ENCODE peak calls at places on chromosomes 16 and 17, in four cellular contexts. One of them, this sample, is unnamed.

GRCh38 chr17:81190591-81190990 is 24.6 kb upstream of the AATK start:
- DNase-seq in effector memory CD4-positive, alpha-beta T cell: no peak
- DNase-seq in A549: no peak
- DNase-seq in right cardiac atrium: peak
- DNase-seq in this sample: no peak

GRCh38 chr16:89924298-89924924 is 1.3 kb downstream of the TUBB3 start:
- DNase-seq in effector memory CD4-positive, alpha-beta T cell: no peak
- DNase-seq in A549: no peak
- DNase-seq in right cardiac atrium: no peak
- DNase-seq in this sample: peak

GRCh38 chr16:4306439-4307214 is 9.2 kb upstream of the GLIS2 start:
- DNase-seq in effector memory CD4-positive, alpha-beta T cell: peak
- DNase-seq in A549: no peak
- DNase-seq in right cardiac atrium: no peak
- DNase-seq in this sample: no peak

GRCh38 chr17:61478790-61479492 is 26.7 kb downstream of the TBX4 start:
- DNase-seq in effector memory CD4-positive, alpha-beta T cell: no peak
- DNase-seq in A549: no peak
- DNase-seq in right cardiac atrium: no peak
- DNase-seq in this sample: no peak

GRCh38 chr17:29590261-29590978 is 972 bp upstream of the GIT1 start:
- DNase-seq in effector memory CD4-positive, alpha-beta T cell: no peak
- DNase-seq in A549: peak
- DNase-seq in right cardiac atrium: no peak
- DNase-seq in this sample: peak

GRCh38 chr17:17750881-17751280 is 69.6 kb downstream of the RAI1 start:
- DNase-seq in effector memory CD4-positive, alpha-beta T cell: peak
- DNase-seq in A549: no peak
- DNase-seq in right cardiac atrium: no peak
- DNase-seq in this sample: peak

GRCh38 chr16:2874032-2874431 is 9.0 kb upstream of the FLYWCH2 start:
- DNase-seq in effector memory CD4-positive, alpha-beta T cell: no peak
- DNase-seq in A549: no peak
- DNase-seq in right cardiac atrium: no peak
- DNase-seq in this sample: no peak

GRCh38 chr16:76676356-76676755 is 399.2 kb downstream of the CNTNAP4 start:
- DNase-seq in effector memory CD4-positive, alpha-beta T cell: no peak
- DNase-seq in A549: no peak
- DNase-seq in right cardiac atrium: no peak
- DNase-seq in this sample: no peak

GRCh38 chr16:89506791-89507191 is 1.4 kb upstream of the SPG7 start:
- DNase-seq in effector memory CD4-positive, alpha-beta T cell: no peak
- DNase-seq in A549: no peak
- DNase-seq in right cardiac atrium: no peak
- DNase-seq in this sample: no peak

GRCh38 chr16:56558024-56558747 is 6.7 kb upstream of the MT4 start:
- DNase-seq in effector memory CD4-positive, alpha-beta T cell: no peak
- DNase-seq in A549: peak
- DNase-seq in right cardiac atrium: no peak
- DNase-seq in this sample: peak

GRCh38 chr16:56257260-56257659 is 66.0 kb downstream of the GNAO1 start:
- DNase-seq in effector memory CD4-positive, alpha-beta T cell: no peak
- DNase-seq in A549: no peak
- DNase-seq in right cardiac atrium: peak
- DNase-seq in this sample: no peak

GRCh38 chr17:17091856-17092756 is 49.8 kb downstream of the MPRIP start:
- DNase-seq in effector memory CD4-positive, alpha-beta T cell: no peak
- DNase-seq in A549: no peak
- DNase-seq in right cardiac atrium: no peak
- DNase-seq in this sample: no peak

GRCh38 chr17:82350182-82351030 is 8.6 kb upstream of the TEX19 start:
- DNase-seq in effector memory CD4-positive, alpha-beta T cell: no peak
- DNase-seq in A549: no peak
- DNase-seq in right cardiac atrium: no peak
- DNase-seq in this sample: peak

GRCh38 chr16:4140652-4141051 is 24.4 kb upstream of the ADCY9 start:
- DNase-seq in effector memory CD4-positive, alpha-beta T cell: no peak
- DNase-seq in A549: no peak
- DNase-seq in right cardiac atrium: no peak
- DNase-seq in this sample: peak

GRCh38 chr16:59090501-59090900 is 356.4 kb upstream of the GOT2 start:
- DNase-seq in effector memory CD4-positive, alpha-beta T cell: no peak
- DNase-seq in A549: no peak
- DNase-seq in right cardiac atrium: no peak
- DNase-seq in this sample: no peak

GRCh38 chr17:40176409-40177110 is 710 bp upstream of the RAPGEFL1 start:
- DNase-seq in effector memory CD4-positive, alpha-beta T cell: no peak
- DNase-seq in A549: no peak
- DNase-seq in right cardiac atrium: no peak
- DNase-seq in this sample: no peak

GRCh38 chr16:61909074-61909473 is 127.2 kb downstream of the CDH8 start:
- DNase-seq in effector memory CD4-positive, alpha-beta T cell: no peak
- DNase-seq in A549: no peak
- DNase-seq in right cardiac atrium: no peak
- DNase-seq in this sample: no peak
- H3K27ac ChIP-seq in effector memory CD4-positive, alpha-beta T cell: no peak
- H3K27ac ChIP-seq in A549: no peak
- H3K27ac ChIP-seq in right cardiac atrium: no peak
- H3K27ac ChIP-seq in this sample: no peak

DNA sequence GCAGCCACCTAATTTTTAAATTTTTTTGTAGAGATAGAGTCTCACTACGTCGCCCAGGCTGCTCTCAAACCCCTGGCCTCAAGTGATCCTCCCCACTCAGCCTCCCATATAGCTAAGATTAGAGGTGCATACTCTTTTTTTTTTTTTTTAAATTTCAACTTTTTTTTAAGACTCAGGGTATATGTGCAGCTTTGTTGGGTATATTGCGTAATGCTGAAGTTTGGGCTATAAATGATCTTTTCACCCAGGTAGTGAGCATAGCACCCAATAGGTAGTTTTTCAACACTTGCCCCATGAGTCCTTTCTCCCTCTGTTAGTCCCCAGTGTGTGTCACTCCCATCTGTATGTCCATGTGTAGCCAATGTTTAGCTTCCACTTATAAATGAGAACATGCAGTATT is 110.1 kb upstream of the ZKSCAN2 start:
- DNase-seq in effector memory CD4-positive, alpha-beta T cell: no peak
- DNase-seq in A549: no peak
- DNase-seq in right cardiac atrium: no peak
- DNase-seq in this sample: no peak
- H3K27ac ChIP-seq in effector memory CD4-positive, alpha-beta T cell: no peak
- H3K27ac ChIP-seq in A549: no peak
- H3K27ac ChIP-seq in right cardiac atrium: no peak
- H3K27ac ChIP-seq in this sample: no peak

GRCh38 chr16:15607700-15608396 is 35.1 kb downstream of the MARF1 start:
- DNase-seq in effector memory CD4-positive, alpha-beta T cell: no peak
- DNase-seq in A549: no peak
- DNase-seq in right cardiac atrium: peak
- DNase-seq in this sample: no peak
- H3K27ac ChIP-seq in effector memory CD4-positive, alpha-beta T cell: no peak
- H3K27ac ChIP-seq in A549: no peak
- H3K27ac ChIP-seq in right cardiac atrium: peak
- H3K27ac ChIP-seq in this sample: peak

GRCh38 chr16:74667215-74667765 is 613 bp upstream of the RFWD3 start:
- DNase-seq in effector memory CD4-positive, alpha-beta T cell: peak
- DNase-seq in A549: no peak
- DNase-seq in right cardiac atrium: peak
- DNase-seq in this sample: peak

GRCh38 chr16:74661064-74661463 is 5.6 kb downstream of the RFWD3 start:
- DNase-seq in effector memory CD4-positive, alpha-beta T cell: no peak
- DNase-seq in A549: no peak
- DNase-seq in right cardiac atrium: no peak
- DNase-seq in this sample: no peak

GRCh38 chr16:74666010-74666421 is 661 bp downstream of the RFWD3 start:
- DNase-seq in effector memory CD4-positive, alpha-beta T cell: no peak
- DNase-seq in A549: no peak
- DNase-seq in right cardiac atrium: no peak
- DNase-seq in this sample: no peak

DNA sequence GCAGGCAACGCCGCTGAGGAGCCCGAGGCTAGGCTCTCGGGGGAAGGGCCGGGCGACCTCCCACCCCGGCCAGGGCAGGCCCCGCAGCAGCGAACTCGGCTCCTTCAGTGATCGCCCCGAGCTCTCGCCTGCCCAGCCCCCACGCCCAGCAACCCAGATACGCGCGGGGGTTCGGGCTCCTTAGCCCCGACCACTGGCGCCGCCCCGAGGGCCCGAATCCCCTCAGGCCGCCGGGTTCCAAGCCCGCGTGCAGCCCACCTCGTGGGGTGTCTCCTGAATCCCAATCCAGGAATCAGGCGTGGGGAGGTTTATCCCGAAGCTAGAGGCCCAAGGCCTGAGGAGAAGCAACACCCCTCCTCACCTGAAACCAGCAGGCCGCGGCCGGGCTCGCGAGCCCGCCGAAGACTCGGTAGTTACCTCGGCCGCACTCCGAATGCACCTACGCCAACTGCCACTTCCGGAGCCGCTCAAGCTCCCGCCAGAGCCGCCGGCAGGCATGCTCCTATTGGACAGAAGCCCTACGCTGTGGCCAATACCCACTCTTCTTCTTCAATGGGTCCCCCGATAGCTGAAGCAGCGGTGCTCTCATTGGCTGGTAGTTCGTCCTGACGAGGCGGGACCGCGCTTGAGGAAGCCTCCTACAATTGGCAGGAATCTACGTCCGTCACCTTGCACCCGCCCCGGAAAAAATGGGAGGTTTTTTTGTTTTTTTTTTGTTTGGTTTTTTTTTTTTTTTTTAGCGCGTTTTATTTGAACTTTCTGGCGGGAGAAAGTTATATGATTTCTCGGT is at the start of gene RFWD3:
- DNase-seq in effector memory CD4-positive, alpha-beta T cell: peak
- DNase-seq in A549: peak
- DNase-seq in right cardiac atrium: peak
- DNase-seq in this sample: peak
- H3K27ac ChIP-seq in effector memory CD4-positive, alpha-beta T cell: peak
- H3K27ac ChIP-seq in A549: peak
- H3K27ac ChIP-seq in right cardiac atrium: peak
- H3K27ac ChIP-seq in this sample: peak

GRCh38 chr17:72588961-72589360 is 468.1 kb downstream of the SOX9 start:
- DNase-seq in effector memory CD4-positive, alpha-beta T cell: no peak
- DNase-seq in A549: peak
- DNase-seq in right cardiac atrium: no peak
- DNase-seq in this sample: peak
- H3K27ac ChIP-seq in effector memory CD4-positive, alpha-beta T cell: no peak
- H3K27ac ChIP-seq in A549: peak
- H3K27ac ChIP-seq in right cardiac atrium: no peak
- H3K27ac ChIP-seq in this sample: no peak

DNA sequence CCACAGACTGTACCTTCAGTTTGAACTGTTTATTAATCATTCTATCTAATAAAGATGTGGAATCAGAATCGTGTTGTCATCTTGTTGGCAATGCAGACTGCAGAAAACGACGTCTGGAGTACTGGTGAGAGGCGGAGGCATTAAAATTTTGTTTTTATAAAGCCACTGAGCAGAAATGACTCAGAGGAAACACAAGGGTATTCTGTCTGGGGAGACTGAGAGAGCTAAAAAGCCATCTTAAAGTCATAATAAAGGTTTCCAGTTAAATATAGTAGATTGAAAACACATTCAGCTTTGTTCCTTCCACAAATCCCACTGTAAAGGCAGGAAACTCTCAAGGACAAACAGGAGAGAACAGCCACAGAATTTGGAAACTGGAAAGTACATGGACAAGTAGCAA is 74.2 kb downstream of the CPPED1 start:
- DNase-seq in effector memory CD4-positive, alpha-beta T cell: no peak
- DNase-seq in A549: no peak
- DNase-seq in right cardiac atrium: no peak
- DNase-seq in this sample: peak
- H3K27ac ChIP-seq in effector memory CD4-positive, alpha-beta T cell: no peak
- H3K27ac ChIP-seq in A549: no peak
- H3K27ac ChIP-seq in right cardiac atrium: no peak
- H3K27ac ChIP-seq in this sample: peak

GRCh38 chr17:75228847-75229246 is 23.4 kb downstream of the NUP85 start:
- DNase-seq in effector memory CD4-positive, alpha-beta T cell: no peak
- DNase-seq in A549: no peak
- DNase-seq in right cardiac atrium: no peak
- DNase-seq in this sample: no peak
- H3K27ac ChIP-seq in effector memory CD4-positive, alpha-beta T cell: no peak
- H3K27ac ChIP-seq in A549: no peak
- H3K27ac ChIP-seq in right cardiac atrium: peak
- H3K27ac ChIP-seq in this sample: no peak

DNA sequence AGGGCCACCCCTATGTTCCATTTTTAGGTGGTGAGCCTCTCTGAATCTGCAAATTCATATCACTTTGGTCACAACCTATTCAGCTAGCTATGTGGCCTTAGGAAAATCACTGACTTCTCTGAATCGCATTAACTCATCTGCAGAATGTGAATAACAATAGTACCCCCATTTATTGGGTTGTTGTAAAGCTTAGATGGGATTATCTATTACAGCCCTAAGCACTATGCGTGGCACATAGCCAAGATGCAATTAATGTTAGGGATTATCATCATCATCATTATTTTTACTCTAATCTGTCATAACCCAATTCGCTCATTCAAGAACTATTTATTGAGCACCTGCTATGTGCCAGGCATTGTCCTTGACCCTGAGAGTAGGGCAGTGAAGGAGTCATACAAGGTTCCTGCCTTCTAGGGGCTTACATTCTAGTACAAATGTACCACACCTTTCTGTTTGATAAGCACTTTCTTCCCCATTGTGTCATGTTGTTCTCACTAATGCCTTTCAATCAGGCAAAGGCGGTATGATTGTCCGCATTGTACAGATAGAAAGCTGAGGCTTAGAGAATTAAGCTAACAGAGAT is 38.5 kb downstream of the CHD9 start:
- DNase-seq in effector memory CD4-positive, alpha-beta T cell: no peak
- DNase-seq in A549: no peak
- DNase-seq in right cardiac atrium: no peak
- DNase-seq in this sample: no peak
- H3K27ac ChIP-seq in effector memory CD4-positive, alpha-beta T cell: no peak
- H3K27ac ChIP-seq in A549: peak
- H3K27ac ChIP-seq in right cardiac atrium: peak
- H3K27ac ChIP-seq in this sample: no peak

GRCh38 chr17:76238847-76239537 is 1.3 kb downstream of the RNF157 start:
- DNase-seq in effector memory CD4-positive, alpha-beta T cell: no peak
- DNase-seq in A549: no peak
- DNase-seq in right cardiac atrium: no peak
- DNase-seq in this sample: no peak
- H3K27ac ChIP-seq in effector memory CD4-positive, alpha-beta T cell: peak
- H3K27ac ChIP-seq in A549: peak
- H3K27ac ChIP-seq in right cardiac atrium: no peak
- H3K27ac ChIP-seq in this sample: no peak

This sample was measured in osteoblast.